ENCODE peak calls at places on chromosomes 3 and 15, in four cellular contexts. B is mammary epithelial cell, N is K562, C is IMR-90. V is an unnamed sample.

GRCh38 chr15:37984368-37984767 is 49.9 kb downstream of the TMCO5A start:
- DNase-seq in N (no peak), B (peak; percentile 70), C (no peak), V (no peak)

GRCh38 chr15:57462391-57462790 is 86.1 kb downstream of the CGNL1 start:
- DNase-seq in B (peak; percentile 16), C (peak; percentile 4), N (no peak), V (no peak)

GRCh38 chr3:16548721-16549120 is 35.2 kb upstream of the RFTN1 start:
- DNase-seq in N (no peak), C (peak; percentile 85), B (peak; percentile 93), V (no peak)

GRCh38 chr15:89809093-89809786 is 5.4 kb downstream of the ANPEP start:
- DNase-seq in N (no peak), B (no peak), C (peak; percentile 58), V (peak; percentile 49)

GRCh38 chr3:139358857-139359562 is 15.2 kb downstream of the MRPS22 start:
- DNase-seq in C (no peak), B (no peak), N (no peak), V (no peak)

GRCh38 chr3:94234177-94234788 is 171.4 kb downstream of the NSUN3 start:
- DNase-seq in C (peak; percentile 44), B (peak; percentile 42), N (peak; percentile 13), V (no peak)

GRCh38 chr3:184725176-184725575 is 13.3 kb upstream of the MAGEF1 start:
- DNase-seq in N (no peak), B (no peak), C (no peak), V (no peak)

GRCh38 chr3:156093966-156094365 is 26.4 kb upstream of the KCNAB1 start:
- DNase-seq in B (no peak), N (no peak), C (no peak), V (no peak)

GRCh38 chr3:140394488-140395133 is 283.3 kb upstream of the TRIM42 start:
- DNase-seq in N (no peak), B (peak; percentile 84), C (no peak), V (no peak)

GRCh38 chr15:79901958-79902357 is 5.1 kb upstream of the MTHFS start:
- DNase-seq in C (no peak), N (no peak), B (no peak), V (no peak)

GRCh38 chr3:30878862-30879261 is 15.6 kb downstream of the GADL1 start:
- DNase-seq in N (no peak), C (no peak), B (no peak), V (no peak)

GRCh38 chr3:190444576-190445145 is 5.0 kb downstream of the TMEM207 start:
- DNase-seq in B (peak; percentile 46), C (peak; percentile 6), N (no peak), V (no peak)

GRCh38 chr15:76337739-76338554 is 1.4 kb downstream of the ISL2 start:
- DNase-seq in B (no peak), N (peak; percentile 65), C (no peak), V (no peak)

GRCh38 chr15:28098766-28099554 is at the start of gene OCA2:
- DNase-seq in C (peak; percentile 30), N (peak; percentile 98), B (no peak), V (peak; percentile 89)

GRCh38 chr3:60636846-60637245 is 614.4 kb downstream of the FHIT start:
- DNase-seq in C (peak; percentile 20), B (peak; percentile 21), N (no peak), V (no peak)

GRCh38 chr3:39814007-39814406 is 4.6 kb downstream of the MYRIP start:
- DNase-seq in N (no peak), C (no peak), B (no peak), V (no peak)

GRCh38 chr3:8282541-8283165 is 219.0 kb upstream of the LMCD1 start:
- DNase-seq in B (no peak), N (no peak), C (no peak), V (no peak)

GRCh38 chr3:182609575-182610156 is 183.6 kb upstream of the ATP11B start:
- DNase-seq in N (no peak), C (no peak), B (peak; percentile 89), V (no peak)

GRCh38 chr15:65550681-65551098 is 20.4 kb downstream of the HACD3 start:
- DNase-seq in N (no peak), B (peak; percentile 16), C (peak; percentile 80), V (no peak)

GRCh38 chr3:123385072-123385471 is 63.8 kb downstream of the ADCY5 start:
- DNase-seq in N (no peak), B (no peak), C (peak; percentile 37), V (peak; percentile 32)
- H3K27ac ChIP-seq in N (no peak overlapping the region), B (no peak overlapping the region), C (no peak overlapping the region), V (no peak overlapping the region)

GRCh38 chr3:136311256-136311655 is 61.1 kb downstream of the PCCB start:
- DNase-seq in B (no peak), N (no peak), C (no peak), V (no peak)
- H3K4me3 ChIP-seq in B (no peak overlapping the region), N (no peak overlapping the region), C (no peak overlapping the region), V (no peak overlapping the region)

DNA sequence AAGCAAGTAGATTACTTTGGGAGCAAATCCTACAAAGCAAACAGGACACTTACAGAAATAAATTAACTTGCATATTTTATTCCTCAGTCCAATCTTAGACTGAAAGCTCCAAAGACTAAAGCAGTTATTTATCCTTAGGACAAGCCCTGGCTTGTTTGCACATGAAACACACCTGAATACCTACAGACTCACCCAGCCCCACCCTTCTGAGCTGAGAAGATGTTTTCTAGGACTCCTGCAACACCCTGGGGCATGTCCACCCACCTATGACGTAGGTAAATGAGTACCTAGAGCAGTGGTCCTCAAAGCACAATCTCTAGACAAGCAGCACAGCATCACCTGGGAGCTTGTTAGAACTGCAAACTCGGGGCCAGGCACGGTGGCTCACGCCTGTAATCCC is 80.8 kb downstream of the ANXA2 start:
- DNase-seq in B (peak; percentile 91), N (no peak), C (no peak), V (no peak)
- H3K9ac ChIP-seq in B (peak overlapping the region; percentile 21), N (no peak overlapping the region), C (no peak overlapping the region), V (no peak overlapping the region)

DNA sequence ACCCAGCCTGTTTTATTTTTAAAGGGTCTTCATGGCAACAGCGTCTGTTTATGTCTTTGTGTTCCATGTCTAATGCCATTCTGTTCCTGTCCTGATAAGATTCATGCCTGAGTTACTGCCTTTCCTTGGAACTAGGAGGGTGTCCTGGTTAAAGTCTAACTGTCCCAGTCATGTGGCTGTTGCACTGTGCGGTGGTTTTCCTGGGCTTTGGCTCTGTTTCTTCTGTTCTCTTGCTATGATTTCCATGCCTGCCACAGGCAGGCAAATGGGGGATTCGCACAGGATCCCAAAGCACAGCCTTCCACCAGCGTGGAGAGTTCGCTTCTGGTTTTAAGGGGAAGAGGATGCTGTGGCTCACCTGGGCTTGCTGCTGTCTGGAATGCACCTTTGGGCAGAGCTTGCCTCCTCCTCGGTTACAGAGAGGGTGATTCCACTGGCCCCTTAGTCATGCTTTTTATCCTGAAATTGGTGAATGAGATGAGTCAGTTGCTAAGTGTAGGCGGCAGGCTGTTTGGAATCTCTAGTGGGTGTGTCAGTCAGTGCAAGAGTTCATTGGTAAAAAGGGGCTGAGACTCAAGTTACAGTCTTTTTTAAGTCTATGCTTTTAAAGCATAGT is 86.8 kb downstream of the CCK start:
- DNase-seq in N (peak; percentile 65), C (peak; percentile 93), B (peak; percentile 97), V (no peak)
- H3K27ac ChIP-seq in N (peak overlapping the region; percentile 78), C (peak overlapping the region; percentile 8), B (peak overlapping the region; percentile 89), V (peak overlapping the region; percentile 85)

DNA sequence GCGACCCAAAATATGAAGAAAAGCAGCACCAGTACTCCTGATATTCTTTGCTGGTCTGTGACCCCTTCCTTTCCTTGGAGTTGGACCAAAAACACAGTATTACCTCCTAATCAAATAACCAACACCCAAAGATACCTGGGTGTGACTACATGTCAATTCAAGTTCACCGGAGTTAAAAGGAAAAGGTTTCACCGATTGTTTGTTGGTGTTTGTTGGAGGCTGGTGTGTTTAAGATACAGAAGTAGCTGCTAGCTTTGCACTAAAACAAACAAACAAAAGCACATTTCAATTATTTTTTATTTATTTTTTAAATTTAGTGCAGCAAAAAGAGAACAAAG is 81.5 kb downstream of the MYO1E start:
- DNase-seq in B (no peak), N (no peak), C (no peak), V (no peak)
- H3K4me3 ChIP-seq in B (no peak overlapping the region), N (no peak overlapping the region), C (no peak overlapping the region), V (no peak overlapping the region)